ENCODE peak calls at places on chromosomes 13 and 19, in six cellular contexts. One of them, this sample, is unnamed.

GRCh38 chr13:27691207-27691606 is 69.5 kb downstream of the POLR1D start:
- DNase-seq in H9: no peak
- DNase-seq in H1: no peak
- DNase-seq in trophoblast cell: no peak
- DNase-seq in neuronal stem cell: no peak
- DNase-seq in IMR-90: no peak
- DNase-seq in this sample: no peak

GRCh38 chr13:112873851-112874750 is 94.9 kb upstream of the MCF2L start:
- DNase-seq in H1: peak
- DNase-seq in IMR-90: peak
- DNase-seq in H9: peak
- DNase-seq in neuronal stem cell: peak
- DNase-seq in trophoblast cell: peak
- DNase-seq in this sample: peak

GRCh38 chr19:18223860-18224524 is 2.2 kb downstream of the PDE4C start:
- DNase-seq in H9: peak
- DNase-seq in neuronal stem cell: peak
- DNase-seq in H1: peak
- DNase-seq in IMR-90: no peak
- DNase-seq in trophoblast cell: no peak
- DNase-seq in this sample: no peak

GRCh38 chr19:55958356-55958755 is 10.7 kb downstream of the NLRP8 start:
- DNase-seq in trophoblast cell: no peak
- DNase-seq in IMR-90: no peak
- DNase-seq in H1: no peak
- DNase-seq in H9: no peak
- DNase-seq in neuronal stem cell: no peak
- DNase-seq in this sample: no peak

GRCh38 chr13:112444001-112444311 is 67.8 kb downstream of the SPACA7 start:
- DNase-seq in trophoblast cell: peak
- DNase-seq in neuronal stem cell: peak
- DNase-seq in H9: peak
- DNase-seq in IMR-90: peak
- DNase-seq in H1: peak
- DNase-seq in this sample: peak

GRCh38 chr19:16795731-16796130 is 33.5 kb upstream of the SIN3B start:
- DNase-seq in trophoblast cell: peak
- DNase-seq in H9: no peak
- DNase-seq in neuronal stem cell: no peak
- DNase-seq in IMR-90: no peak
- DNase-seq in H1: no peak
- DNase-seq in this sample: no peak

GRCh38 chr13:100495455-100495854 is 93.1 kb downstream of the GGACT start:
- DNase-seq in IMR-90: no peak
- DNase-seq in trophoblast cell: no peak
- DNase-seq in H1: no peak
- DNase-seq in neuronal stem cell: no peak
- DNase-seq in H9: no peak
- DNase-seq in this sample: no peak

GRCh38 chr13:110108348-110109139 is 198.4 kb downstream of the COL4A1 start:
- DNase-seq in neuronal stem cell: peak
- DNase-seq in H1: no peak
- DNase-seq in IMR-90: peak
- DNase-seq in trophoblast cell: peak
- DNase-seq in H9: peak
- DNase-seq in this sample: peak

GRCh38 chr13:32530841-32531253 is 7.7 kb downstream of the N4BP2L2 start:
- DNase-seq in IMR-90: peak
- DNase-seq in trophoblast cell: no peak
- DNase-seq in H1: no peak
- DNase-seq in H9: no peak
- DNase-seq in neuronal stem cell: no peak
- DNase-seq in this sample: peak

GRCh38 chr13:108980237-108980636 is 350.8 kb downstream of the MYO16 start:
- DNase-seq in neuronal stem cell: no peak
- DNase-seq in H1: no peak
- DNase-seq in H9: no peak
- DNase-seq in trophoblast cell: no peak
- DNase-seq in IMR-90: no peak
- DNase-seq in this sample: no peak
- H4K8ac ChIP-seq in neuronal stem cell: no peak
- H4K8ac ChIP-seq in H1: no peak
- H4K8ac ChIP-seq in H9: no peak
- H4K8ac ChIP-seq in trophoblast cell: no peak
- H4K8ac ChIP-seq in IMR-90: no peak
- H4K8ac ChIP-seq in this sample: no peak

GRCh38 chr19:40750285-40751064 is at the start of gene ACTMAP:
- DNase-seq in neuronal stem cell: peak
- DNase-seq in trophoblast cell: peak
- DNase-seq in H9: peak
- DNase-seq in IMR-90: peak
- DNase-seq in H1: peak
- DNase-seq in this sample: peak

GRCh38 chr19:40745402-40745780 is 4.9 kb downstream of the ACTMAP start:
- DNase-seq in H9: no peak
- DNase-seq in IMR-90: peak
- DNase-seq in H1: no peak
- DNase-seq in neuronal stem cell: no peak
- DNase-seq in trophoblast cell: no peak
- DNase-seq in this sample: peak

GRCh38 chr19:40751065-40751923 is at the start of gene SNRPA:
- DNase-seq in H1: peak
- DNase-seq in neuronal stem cell: peak
- DNase-seq in trophoblast cell: peak
- DNase-seq in H9: peak
- DNase-seq in IMR-90: peak
- DNase-seq in this sample: peak

GRCh38 chr19:40747536-40747935 is 2.7 kb downstream of the ACTMAP start:
- DNase-seq in H9: no peak
- DNase-seq in trophoblast cell: no peak
- DNase-seq in IMR-90: no peak
- DNase-seq in neuronal stem cell: no peak
- DNase-seq in H1: no peak
- DNase-seq in this sample: no peak

GRCh38 chr19:40750035-40750284 is 317 bp downstream of the ACTMAP start:
- DNase-seq in H9: no peak
- DNase-seq in IMR-90: no peak
- DNase-seq in neuronal stem cell: no peak
- DNase-seq in H1: no peak
- DNase-seq in trophoblast cell: no peak
- DNase-seq in this sample: no peak
- H4K8ac ChIP-seq in H9: no peak
- H4K8ac ChIP-seq in IMR-90: peak
- H4K8ac ChIP-seq in neuronal stem cell: no peak
- H4K8ac ChIP-seq in H1: peak
- H4K8ac ChIP-seq in trophoblast cell: peak
- H4K8ac ChIP-seq in this sample: peak

DNA sequence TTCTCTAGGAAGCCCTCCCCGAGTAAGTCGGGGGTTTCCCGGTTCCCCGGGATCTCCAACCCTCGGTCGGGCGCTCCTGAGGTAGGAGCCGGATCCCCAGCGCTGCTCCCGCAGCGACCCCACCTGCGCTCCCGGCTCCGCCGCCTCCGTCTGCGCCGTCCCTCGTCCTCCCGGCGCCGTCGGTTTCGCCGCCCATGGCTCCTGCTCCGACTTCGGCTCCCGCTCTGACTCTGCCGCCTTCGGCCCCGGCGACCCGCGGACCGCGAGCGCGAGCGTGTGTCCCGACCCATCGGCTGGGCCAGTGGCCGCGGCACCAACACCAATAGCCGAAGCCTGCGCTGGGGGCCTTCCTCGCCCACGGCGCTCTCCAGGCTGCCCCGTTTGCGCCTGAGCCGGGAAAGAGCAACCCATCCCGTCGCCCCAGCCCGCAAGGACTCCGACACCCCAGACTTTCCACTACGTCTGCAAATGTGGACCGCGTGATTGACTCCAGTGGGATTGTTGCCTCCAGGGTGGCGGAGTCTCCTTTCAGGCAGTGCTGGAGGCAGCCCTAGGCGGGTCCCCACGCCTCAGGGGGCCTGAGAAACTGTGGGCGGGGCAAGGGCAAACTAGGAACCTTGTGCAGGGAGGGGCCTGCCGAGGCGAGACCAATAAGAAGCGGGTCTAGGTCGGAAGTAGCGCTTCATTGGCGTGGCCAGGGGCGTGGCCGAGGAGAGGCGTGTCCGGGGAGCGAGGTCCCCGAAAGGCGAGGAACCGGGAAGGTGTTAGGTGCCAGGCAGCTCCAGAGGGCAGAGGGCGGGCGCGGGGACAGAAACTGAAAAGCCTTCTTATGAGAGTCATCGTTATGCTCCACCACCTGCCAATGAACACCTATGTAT is at the start of gene CACTIN:
- DNase-seq in IMR-90: peak
- DNase-seq in H1: peak
- DNase-seq in neuronal stem cell: peak
- DNase-seq in trophoblast cell: peak
- DNase-seq in H9: peak
- DNase-seq in this sample: peak
- H4K8ac ChIP-seq in IMR-90: peak
- H4K8ac ChIP-seq in H1: peak
- H4K8ac ChIP-seq in neuronal stem cell: no peak
- H4K8ac ChIP-seq in trophoblast cell: peak
- H4K8ac ChIP-seq in H9: peak
- H4K8ac ChIP-seq in this sample: peak

GRCh38 chr13:104968876-104969275 is 1566.6 kb downstream of the EFNB2 start:
- DNase-seq in neuronal stem cell: no peak
- DNase-seq in H9: no peak
- DNase-seq in trophoblast cell: no peak
- DNase-seq in IMR-90: no peak
- DNase-seq in H1: no peak
- DNase-seq in this sample: no peak
- H4K8ac ChIP-seq in neuronal stem cell: no peak
- H4K8ac ChIP-seq in H9: no peak
- H4K8ac ChIP-seq in trophoblast cell: no peak
- H4K8ac ChIP-seq in IMR-90: no peak
- H4K8ac ChIP-seq in H1: no peak
- H4K8ac ChIP-seq in this sample: no peak

DNA sequence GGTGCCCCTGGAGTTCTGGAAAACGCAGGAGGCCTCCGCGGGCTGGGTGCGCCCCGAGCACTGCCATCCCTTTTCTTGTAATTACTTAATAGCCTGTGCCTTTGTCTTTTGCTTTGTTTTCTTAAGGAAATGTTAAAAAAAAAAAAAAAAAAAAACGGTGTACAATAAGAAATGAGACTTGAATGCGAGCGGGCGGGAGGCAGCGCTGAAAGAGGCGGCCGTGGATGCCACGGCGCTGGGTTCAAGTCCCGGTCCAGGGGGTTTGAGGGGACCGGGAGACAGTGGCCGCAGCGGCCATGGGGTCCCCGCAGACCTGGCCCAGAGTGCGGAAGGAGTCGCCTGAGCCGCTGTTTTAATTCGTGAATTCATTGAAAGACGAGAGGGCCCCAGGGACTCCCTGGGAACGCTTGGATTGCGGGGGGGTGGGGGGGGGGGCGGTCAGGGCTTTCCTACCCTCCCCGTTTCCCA is 349.1 kb upstream of the ARGLU1 start:
- DNase-seq in IMR-90: no peak
- DNase-seq in trophoblast cell: no peak
- DNase-seq in H1: peak
- DNase-seq in neuronal stem cell: no peak
- DNase-seq in H9: peak
- DNase-seq in this sample: no peak
- H4K8ac ChIP-seq in IMR-90: peak
- H4K8ac ChIP-seq in trophoblast cell: peak
- H4K8ac ChIP-seq in H1: peak
- H4K8ac ChIP-seq in neuronal stem cell: no peak
- H4K8ac ChIP-seq in H9: no peak
- H4K8ac ChIP-seq in this sample: peak

DNA sequence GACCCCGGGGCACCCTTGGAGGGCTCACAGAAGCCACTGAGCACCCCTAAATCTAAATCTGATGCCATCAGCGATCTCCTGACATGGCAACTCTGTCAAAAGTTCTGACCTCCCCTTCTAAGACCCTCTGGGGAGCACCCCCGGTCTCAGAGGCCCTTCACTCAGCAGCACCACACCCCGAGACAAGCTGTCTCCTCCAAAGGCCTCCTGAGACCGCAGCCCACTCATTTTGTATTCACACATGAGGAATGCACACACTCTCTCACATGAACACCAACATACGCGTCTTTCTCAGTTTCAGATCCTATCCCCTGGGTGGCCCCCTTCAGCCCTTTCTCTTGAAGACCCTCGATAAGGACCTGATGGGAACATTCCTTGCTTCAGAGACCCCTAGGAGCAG is 2.6 kb downstream of the NDUFA11 start:
- DNase-seq in H9: no peak
- DNase-seq in trophoblast cell: no peak
- DNase-seq in H1: no peak
- DNase-seq in IMR-90: no peak
- DNase-seq in neuronal stem cell: no peak
- DNase-seq in this sample: no peak
- H4K8ac ChIP-seq in H9: no peak
- H4K8ac ChIP-seq in trophoblast cell: no peak
- H4K8ac ChIP-seq in H1: no peak
- H4K8ac ChIP-seq in IMR-90: no peak
- H4K8ac ChIP-seq in neuronal stem cell: no peak
- H4K8ac ChIP-seq in this sample: no peak

GRCh38 chr19:5694167-5694951 is 4.3 kb downstream of the RPL36 start:
- DNase-seq in H9: peak
- DNase-seq in neuronal stem cell: no peak
- DNase-seq in trophoblast cell: no peak
- DNase-seq in H1: peak
- DNase-seq in IMR-90: no peak
- DNase-seq in this sample: no peak
- H4K8ac ChIP-seq in H9: no peak
- H4K8ac ChIP-seq in neuronal stem cell: no peak
- H4K8ac ChIP-seq in trophoblast cell: no peak
- H4K8ac ChIP-seq in H1: no peak
- H4K8ac ChIP-seq in IMR-90: no peak
- H4K8ac ChIP-seq in this sample: peak

This sample was measured in mesenchymal stem cell.